ENCODE peak calls at places on chromosomes 13 and 19, in four cellular contexts. J is neuronal stem cell, G is ascending aorta, F is Karpas-422. C is an unnamed sample.

GRCh38 chr19:15112385-15112784 is 5.2 kb downstream of the SYDE1 start:
- DNase-seq in J (no peak), G (no peak), F (peak; percentile 65), C (no peak)

GRCh38 chr19:8569066-8569761 is 8.0 kb downstream of the MYO1F start:
- DNase-seq in J (no peak), G (peak; percentile 41), F (no peak), C (no peak)

GRCh38 chr19:7515471-7516226 is at the start of gene ZNF358:
- DNase-seq in J (peak; percentile 76), G (no peak), F (no peak), C (peak; percentile 89)

GRCh38 chr13:40483601-40484000 is 182.8 kb downstream of the FOXO1 start:
- DNase-seq in J (no peak), G (no peak), F (no peak), C (no peak)

GRCh38 chr19:7902796-7903243 is 857 bp upstream of the MAP2K7 start:
- DNase-seq in J (no peak), G (no peak), F (no peak), C (no peak)

GRCh38 chr19:35206379-35206778 is 22.2 kb downstream of the FAM187B start:
- DNase-seq in J (no peak), G (no peak), F (no peak), C (peak; percentile 83)

GRCh38 chr13:107941345-107942029 is 273.8 kb downstream of the LIG4 start:
- DNase-seq in J (no peak), G (no peak), F (no peak), C (no peak)

GRCh38 chr13:64332048-64332447 is 2898.1 kb downstream of the PCDH9 start:
- DNase-seq in J (no peak), G (no peak), F (no peak), C (no peak)

GRCh38 chr19:49558591-49558990 is 21.8 kb downstream of the NOSIP start:
- DNase-seq in J (no peak), G (no peak), F (no peak), C (no peak)

GRCh38 chr13:100533588-100534041 is 55.0 kb downstream of the GGACT start:
- DNase-seq in J (no peak), G (no peak), F (no peak), C (peak; percentile 30)

GRCh38 chr13:62875118-62875640 is 1459.5 kb upstream of the PCDH20 start:
- DNase-seq in J (no peak), G (no peak), F (no peak), C (no peak)

GRCh38 chr19:1047696-1048147 is 7.8 kb downstream of the ABCA7 start:
- DNase-seq in J (no peak), G (no peak), F (no peak), C (peak; percentile 85)

GRCh38 chr13:83167203-83167602 is 715.1 kb downstream of the SLITRK1 start:
- DNase-seq in J (no peak), G (no peak), F (no peak), C (no peak)

GRCh38 chr19:38079926-38080380 is 144.1 kb downstream of the DPF1 start:
- DNase-seq in J (no peak), G (no peak), F (no peak), C (no peak)

GRCh38 chr13:70457474-70457873 is 349.2 kb upstream of the KLHL1 start:
- DNase-seq in J (no peak), G (no peak), F (no peak), C (no peak)

GRCh38 chr19:45629704-45630103 is 9.5 kb downstream of the EML2 start:
- DNase-seq in J (no peak), G (no peak), F (no peak), C (no peak)

GRCh38 chr19:29667941-29668340 is 2.7 kb downstream of the PLEKHF1 start:
- DNase-seq in J (no peak), G (no peak), F (peak; percentile 46), C (peak; percentile 89)

GRCh38 chr19:1286859-1287621 is 1.4 kb downstream of the EFNA2 start:
- DNase-seq in J (no peak), G (no peak), F (no peak), C (no peak)

GRCh38 chr19:32971012-32971595 is 654 bp downstream of the CEP89 start:
- DNase-seq in J (no peak), G (no peak), F (no peak), C (no peak)

GRCh38 chr19:39397360-39398296 is 6.5 kb downstream of the MED29 start:
- DNase-seq in J (no peak), G (peak; percentile 50), F (peak; percentile 95), C (peak; percentile 95)

GRCh38 chr19:33797821-33798633 is 1.4 kb downstream of the KCTD15 start:
- DNase-seq in J (peak; percentile 61), G (no peak), F (no peak), C (peak; percentile 80)

GRCh38 chr13:47886314-47886713 is 114.8 kb downstream of the SUCLA2 start:
- DNase-seq in J (no peak), G (no peak), F (no peak), C (no peak)

GRCh38 chr19:5103061-5103701 is 134.3 kb downstream of the KDM4B start:
- DNase-seq in J (no peak), G (no peak), F (no peak), C (no peak)

GRCh38 chr13:45238945-45239795 is 38.3 kb upstream of the KCTD4 start:
- DNase-seq in J (no peak), G (no peak), F (no peak), C (no peak)

GRCh38 chr19:58440556-58440955 is 603 bp upstream of the ZNF132 start:
- DNase-seq in J (no peak), G (no peak), F (no peak), C (no peak)

GRCh38 chr13:43074824-43075510 is 51.6 kb downstream of the DNAJC15 start:
- DNase-seq in J (no peak), G (no peak), F (no peak), C (no peak)

GRCh38 chr13:46605824-46606554 is 53.0 kb downstream of the LRCH1 start:
- DNase-seq in J (no peak), G (no peak), F (no peak), C (no peak)

GRCh38 chr13:33867472-33867871 is 49.5 kb downstream of the RFC3 start:
- DNase-seq in J (no peak), G (no peak), F (no peak), C (no peak)

GRCh38 chr13:84641491-84641890 is 759.2 kb upstream of the SLITRK1 start:
- DNase-seq in J (no peak), G (no peak), F (no peak), C (no peak)

DNA sequence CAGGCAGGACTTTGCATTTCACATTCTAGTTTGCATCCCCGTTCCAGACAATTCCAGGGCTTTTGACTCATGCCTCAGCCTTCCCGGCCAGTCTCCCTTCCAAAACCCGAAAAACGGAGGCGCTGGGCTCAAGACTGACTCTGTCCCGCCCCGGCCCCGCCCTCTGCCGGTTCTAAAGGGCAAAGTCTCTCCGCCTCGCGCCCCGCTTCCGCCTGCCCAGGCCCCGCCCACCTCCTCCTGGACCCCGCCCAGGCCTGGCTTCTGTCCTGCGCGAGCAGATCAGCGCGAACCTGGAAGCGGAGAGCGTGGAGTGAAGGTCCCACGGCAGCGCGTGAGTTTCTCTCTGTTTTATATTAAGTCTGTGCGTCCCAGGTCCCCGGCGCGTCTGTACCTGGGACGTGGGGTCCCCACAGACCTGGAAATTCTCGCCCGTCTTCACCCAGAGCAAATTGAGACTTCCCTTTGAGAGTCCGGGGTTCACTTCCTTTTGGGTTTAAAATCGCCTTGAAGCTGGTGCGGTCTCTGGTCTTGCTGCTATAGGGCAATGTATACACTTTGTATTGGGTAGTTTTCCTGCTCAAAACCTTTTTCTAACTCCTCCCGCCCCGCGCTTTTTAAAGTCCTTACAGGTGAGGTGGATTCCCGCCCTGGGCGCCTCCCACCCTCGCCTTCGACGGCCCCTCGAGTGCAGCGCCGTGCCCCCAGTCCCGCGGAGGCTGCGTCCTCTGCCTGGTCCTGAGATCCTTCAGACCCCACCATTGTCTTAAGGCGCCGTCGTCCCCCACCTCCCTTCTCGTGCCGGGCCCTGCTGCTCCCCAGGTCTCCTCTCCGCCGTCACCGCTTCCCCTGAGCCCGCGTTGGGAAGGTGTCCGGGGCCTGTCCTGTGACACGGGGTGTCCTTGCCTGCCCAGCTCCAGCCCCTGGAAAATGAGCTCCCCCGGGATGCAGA is 31.2 kb downstream of the ZNF701 start:
- DNase-seq in J (peak; percentile 83), G (peak; percentile 82), F (peak; percentile 98), C (peak; percentile 94)
- H3K27ac ChIP-seq in J (peak overlapping the region; percentile 82), G (peak overlapping the region; percentile 85), F (peak overlapping the region; percentile 8), C (peak overlapping the region; percentile 81)

GRCh38 chr19:12782174-12782423 is 6.7 kb upstream of the HOOK2 start:
- DNase-seq in J (no peak), G (no peak), F (no peak), C (peak; percentile 94)
- H3K27ac ChIP-seq in J (peak overlapping the region; percentile 1), G (peak overlapping the region; percentile 95), F (peak overlapping the region; percentile 14), C (peak overlapping the region; percentile 100)

DNA sequence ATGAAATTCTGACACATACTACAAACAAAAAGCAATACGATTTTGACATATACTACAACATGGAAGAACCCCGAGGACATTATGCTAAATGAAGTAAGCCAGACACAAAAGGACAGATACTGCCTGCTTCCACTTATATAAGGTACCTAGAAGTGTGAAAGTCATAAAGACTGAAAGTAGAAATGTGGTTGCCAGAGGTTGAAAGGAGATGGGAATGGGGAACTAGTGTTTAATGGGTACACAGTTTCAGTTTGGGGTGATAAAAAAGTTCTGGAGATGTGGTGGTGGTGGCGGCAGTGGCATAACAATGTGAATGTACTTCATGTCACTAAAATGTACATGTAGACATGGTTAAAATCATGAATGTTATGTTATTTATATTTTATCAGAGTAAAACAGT is 12.1 kb upstream of the NDFIP2 start:
- DNase-seq in J (no peak), G (no peak), F (no peak), C (no peak)
- H3K27ac ChIP-seq in J (no peak overlapping the region), G (no peak overlapping the region), F (no peak overlapping the region), C (no peak overlapping the region)

GRCh38 chr13:98976941-98977340 is 923 bp downstream of the DOCK9 start:
- DNase-seq in J (no peak), G (no peak), F (no peak), C (no peak)
- H3K27ac ChIP-seq in J (no peak overlapping the region), G (no peak overlapping the region), F (no peak overlapping the region), C (no peak overlapping the region)

GRCh38 chr19:51802775-51803174 is 7.8 kb downstream of the FPR3 start:
- DNase-seq in J (no peak), G (no peak), F (no peak), C (no peak)
- H3K27ac ChIP-seq in J (no peak overlapping the region), G (no peak overlapping the region), F (no peak overlapping the region), C (no peak overlapping the region)